ENCODE peak calls at places on chromosomes 16 and 17, in seven cellular contexts. Z is uterus, I is psoas muscle, D is GM12878, M is esophagus squamous epithelium, H is aorta, A is right cardiac atrium. G is an unnamed sample.

GRCh38 chr16:23013484-23013883 is 135.8 kb downstream of the USP31 start:
- DNase-seq in A (no peak), Z (no peak), I (no peak), D (no peak), H (no peak), M (no peak), G (no peak)

GRCh38 chr16:19008770-19009169 is 25.0 kb downstream of the TMC7 start:
- DNase-seq in I (no peak), A (no peak), D (no peak), Z (no peak), M (no peak), H (no peak), G (no peak)

GRCh38 chr16:35208001-35208935 is 1748.9 kb downstream of the TP53TG3F start:
- DNase-seq in I (no peak), D (no peak), H (no peak), M (no peak), Z (no peak), A (peak; percentile 33), G (no peak)

GRCh38 chr17:73787036-73787720 is 142.9 kb upstream of the SDK2 start:
- DNase-seq in I (no peak), M (no peak), A (no peak), Z (no peak), D (no peak), H (no peak), G (no peak)

GRCh38 chr17:75151893-75152292 is 2.4 kb downstream of the JPT1 start:
- DNase-seq in H (no peak), Z (no peak), A (no peak), M (no peak), I (no peak), D (no peak), G (no peak)

GRCh38 chr16:83143788-83144187 is 517.0 kb downstream of the CDH13 start:
- DNase-seq in M (no peak), H (no peak), A (no peak), I (no peak), Z (no peak), D (no peak), G (no peak)

GRCh38 chr17:68013385-68013784 is 17.1 kb upstream of the C17orf58 start:
- DNase-seq in M (no peak), Z (no peak), I (no peak), A (no peak), D (no peak), H (no peak), G (no peak)

GRCh38 chr17:55717898-55718735 is 4.5 kb downstream of the TMEM100 start:
- DNase-seq in M (no peak), H (peak; percentile 90), Z (peak; percentile 70), A (peak; percentile 92), I (peak; percentile 84), D (no peak), G (peak; percentile 75)

GRCh38 chr16:81486555-81487061 is 42.0 kb downstream of the CMIP start:
- DNase-seq in H (peak; percentile 85), I (peak; percentile 80), D (no peak), A (peak; percentile 93), M (no peak), Z (peak; percentile 59), G (peak; percentile 54)

GRCh38 chr17:32486091-32486700 is 597 bp upstream of the CDK5R1 start:
- DNase-seq in A (peak; percentile 90), D (no peak), H (peak; percentile 89), M (no peak), Z (peak; percentile 66), I (peak; percentile 87), G (peak; percentile 74)

GRCh38 chr17:40486513-40487370 is 14.7 kb downstream of the TNS4 start:
- DNase-seq in Z (no peak), D (no peak), H (no peak), A (no peak), I (no peak), M (no peak), G (no peak)

GRCh38 chr17:68731465-68731864 is 130.3 kb upstream of the FAM20A start:
- DNase-seq in H (no peak), Z (no peak), I (no peak), A (no peak), D (no peak), M (no peak), G (no peak)

GRCh38 chr16:14362774-14363371 is 267.2 kb downstream of the PARN start:
- DNase-seq in D (no peak), M (no peak), H (no peak), I (no peak), A (no peak), Z (no peak), G (no peak)

GRCh38 chr16:68022278-68022727 is 729 bp downstream of the DDX28 start:
- DNase-seq in I (peak; percentile 58), M (no peak), D (no peak), H (peak; percentile 75), A (no peak), Z (no peak), G (no peak)

GRCh38 chr16:81703177-81704155 is 75.6 kb upstream of the PLCG2 start:
- DNase-seq in I (peak; percentile 35), M (no peak), Z (peak; percentile 33), D (no peak), A (peak; percentile 41), H (peak; percentile 75), G (peak; percentile 4)

GRCh38 chr17:66612993-66613392 is 221.9 kb upstream of the CACNG5 start:
- DNase-seq in H (no peak), D (no peak), I (no peak), M (no peak), Z (no peak), A (no peak), G (no peak)
- H3K27me3 ChIP-seq in H (no peaks in the 10 kb centered on the region), D (no peaks in the 10 kb centered on the region), I (no peaks in the 10 kb centered on the region), M (no peaks in the 10 kb centered on the region), Z (no peaks in the 10 kb centered on the region), A (no peaks in the 10 kb centered on the region), G (no peaks in the 10 kb centered on the region)

GRCh38 chr17:78253946-78254672 is 22.7 kb downstream of the TMEM235 start:
- DNase-seq in H (peak; percentile 96), A (peak; percentile 95), Z (peak; percentile 84), M (no peak), D (no peak), I (peak; percentile 93), G (peak; percentile 88)

GRCh38 chr17:78250891-78251772 is 19.7 kb downstream of the TMEM235 start:
- DNase-seq in A (peak; percentile 93), H (peak; percentile 95), M (no peak), Z (peak; percentile 83), I (peak; percentile 93), D (no peak), G (peak; percentile 80)

GRCh38 chr17:78252701-78253635 is 21.5 kb downstream of the TMEM235 start:
- DNase-seq in Z (no peak), A (peak; percentile 57), H (peak; percentile 62), M (no peak), D (no peak), I (no peak), G (no peak)

GRCh38 chr17:78251773-78252103 is 20.3 kb downstream of the TMEM235 start:
- DNase-seq in D (no peak), M (no peak), I (no peak), Z (no peak), A (peak; percentile 49), H (no peak), G (no peak)

DNA sequence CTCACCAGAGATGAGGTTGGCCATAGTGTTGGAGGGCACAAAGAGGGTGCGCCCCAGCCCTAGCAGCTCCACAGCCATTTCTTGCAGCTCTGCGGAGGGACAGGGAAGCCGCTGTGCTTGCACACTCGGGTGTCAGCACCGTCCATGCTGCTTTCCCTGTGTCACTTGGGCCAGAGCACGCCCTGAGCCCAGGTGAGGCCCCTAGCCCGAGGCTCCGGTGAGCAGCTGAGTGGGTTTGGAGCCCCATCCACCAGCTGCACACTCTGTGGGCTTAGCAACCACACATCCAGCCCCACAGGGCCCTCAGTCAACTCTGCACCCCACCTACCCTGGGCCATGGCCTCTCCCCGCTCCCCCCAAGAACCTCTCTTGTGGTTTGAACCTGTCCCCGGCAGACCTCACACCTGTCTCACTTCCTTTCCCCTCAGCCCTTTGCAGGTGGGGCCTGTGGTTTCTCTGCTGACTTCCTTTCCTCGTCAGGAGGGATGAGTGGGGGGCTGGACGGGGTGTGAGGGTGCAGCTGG is 20.7 kb downstream of the TMEM235 start:
- DNase-seq in A (peak; percentile 58), Z (no peak), I (no peak), H (peak; percentile 71), D (no peak), M (no peak), G (no peak)
- H3K4me3 ChIP-seq in A (no peak overlapping the region), Z (no peak overlapping the region), I (no peak overlapping the region), H (no peak overlapping the region), D (no peak overlapping the region), M (no peak overlapping the region), G (no peak overlapping the region)

DNA sequence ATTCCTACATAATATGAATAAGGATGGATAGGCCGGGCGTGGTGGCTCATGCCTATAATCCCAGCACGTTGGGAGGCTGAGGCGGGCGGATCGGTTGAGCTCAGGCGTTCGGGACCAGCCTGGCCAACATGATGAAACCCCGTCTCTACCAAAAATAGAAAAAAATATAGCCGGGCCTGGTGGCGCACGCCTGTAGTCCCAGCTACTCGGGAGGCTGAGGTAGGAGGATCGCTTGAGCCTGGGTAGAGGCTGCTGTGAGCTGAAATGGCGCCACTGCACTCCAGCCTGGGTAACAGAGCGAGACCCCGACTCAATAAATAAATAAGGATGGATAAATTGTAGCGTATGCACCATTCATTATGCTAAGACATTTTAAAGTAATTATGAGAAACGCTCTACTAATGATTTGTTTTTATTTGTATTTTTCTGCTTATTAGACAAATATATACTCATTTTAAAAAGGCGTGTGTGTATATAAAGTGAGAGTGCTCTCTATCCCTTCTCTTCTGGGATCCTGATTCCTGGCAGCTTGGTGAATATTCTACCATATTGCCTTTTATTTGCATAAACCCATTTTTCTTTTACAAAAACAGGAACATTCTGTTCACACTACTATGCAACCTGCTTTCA is 26.3 kb downstream of the DDX19A start:
- DNase-seq in H (no peak), D (no peak), A (no peak), I (no peak), Z (no peak), M (no peak), G (no peak)
- H3K4me1 ChIP-seq in H (no peaks in the 10 kb centered on the region), D (peaks cover 5% of the 10 kb centered on the region), A (no peaks in the 10 kb centered on the region), I (peaks cover 17% of the 10 kb centered on the region), Z (no peaks in the 10 kb centered on the region), M (peaks cover 13% of the 10 kb centered on the region), G (no peaks in the 10 kb centered on the region)

GRCh38 chr17:48972749-48973097 is 4.3 kb upstream of the GIP start:
- DNase-seq in I (no peak), A (no peak), Z (no peak), M (no peak), D (no peak), H (no peak), G (no peak)
- H3K27me3 ChIP-seq in I (peaks cover 66% of the 10 kb centered on the region), A (peaks cover 2% of the 10 kb centered on the region), Z (no peaks in the 10 kb centered on the region), M (peaks cover 94% of the 10 kb centered on the region), D (no peaks in the 10 kb centered on the region), H (no peaks in the 10 kb centered on the region), G (peaks cover 100% of the 10 kb centered on the region)

GRCh38 chr16:69130461-69130860 is 1.9 kb downstream of the CHTF8 start:
- DNase-seq in I (no peak), H (no peak), M (no peak), D (no peak), A (no peak), Z (no peak), G (no peak)
- H3K4me3 ChIP-seq in I (no peak overlapping the region), H (no peak overlapping the region), M (no peak overlapping the region), D (peak overlapping the region; percentile 95), A (no peak overlapping the region), Z (no peak overlapping the region), G (no peak overlapping the region)

GRCh38 chr17:18191071-18191667 is 7.5 kb downstream of the ALKBH5 start:
- DNase-seq in Z (no peak), D (no peak), A (peak; percentile 67), H (no peak), I (no peak), M (no peak), G (peak; percentile 24)
- H3K4me1 ChIP-seq in Z (peaks cover 22% of the 10 kb centered on the region), D (no peaks in the 10 kb centered on the region), A (peaks cover 43% of the 10 kb centered on the region), H (peaks cover 6% of the 10 kb centered on the region), I (peaks cover 87% of the 10 kb centered on the region), M (peaks cover 81% of the 10 kb centered on the region), G (peaks cover 100% of the 10 kb centered on the region)